ENCODE peak calls at places on chromosomes 12 and 14, in eight cellular contexts. K is AG09309, O is NCI-H1092 treated with DMSO at 0.1 percent for 48 hours, M is stomach, T is NCI-H1105, U is Right ventricle myocardium inferior, G is PC-3, I is activated T-cell treated with anti-CD3 and anti-CD28 coated beads for 1 hour. X is an unnamed sample.

GRCh38 chr14:59363545-59364226 is 101.5 kb downstream of the GPR135 start:
- DNase-seq in K (no peak), O (no peak), M (no peak), T (no peak), U (no peak), G (peak; percentile 98), I (no peak), X (no peak)

GRCh38 chr12:52946797-52947547 is 1.9 kb upstream of the KRT18 start:
- DNase-seq in K (no peak), O (no peak), M (peak; percentile 55), T (no peak), U (no peak), G (peak; percentile 73), I (no peak), X (no peak)

GRCh38 chr12:48775299-48775698 is 13.6 kb downstream of the ADCY6 start:
- DNase-seq in K (no peak), O (no peak), M (no peak), T (no peak), U (no peak), G (no peak), I (no peak), X (no peak)

GRCh38 chr14:54902521-54903420 is at the start of gene GCH1:
- DNase-seq in K (no peak), O (peak; percentile 88), M (peak; percentile 86), T (peak; percentile 78), U (peak; percentile 83), G (peak; percentile 92), I (peak; percentile 67), X (peak; percentile 60)

GRCh38 chr12:27549801-27550652 is 26.0 kb downstream of the PPFIBP1 start:
- DNase-seq in K (peak; percentile 93), O (peak; percentile 66), M (peak; percentile 81), T (peak; percentile 5), U (peak; percentile 85), G (peak; percentile 99), I (no peak), X (peak; percentile 7)

GRCh38 chr14:94571950-94572349 is 9.3 kb upstream of the SERPINA5 start:
- DNase-seq in K (no peak), O (no peak), M (no peak), T (no peak), U (no peak), G (no peak), I (no peak), X (no peak)

GRCh38 chr12:49983892-49984291 is 11.1 kb downstream of the AQP6 start:
- DNase-seq in K (peak; percentile 60), O (peak; percentile 73), M (no peak), T (peak; percentile 52), U (no peak), G (peak; percentile 58), I (no peak), X (no peak)

GRCh38 chr14:105927661-105928060 is 401.3 kb downstream of the TMEM121 start:
- DNase-seq in K (no peak), O (no peak), M (no peak), T (no peak), U (no peak), G (no peak), I (no peak), X (no peak)

GRCh38 chr14:24607635-24608492 is 1.6 kb downstream of the GZMH start:
- DNase-seq in K (no peak), O (no peak), M (no peak), T (no peak), U (no peak), G (no peak), I (no peak), X (no peak)

GRCh38 chr14:59252772-59253500 is 64.5 kb downstream of the DAAM1 start:
- DNase-seq in K (no peak), O (no peak), M (no peak), T (no peak), U (no peak), G (no peak), I (no peak), X (no peak)

GRCh38 chr14:75428230-75429104 is 645 bp downstream of the JDP2 start:
- DNase-seq in K (no peak), O (no peak), M (peak; percentile 51), T (no peak), U (no peak), G (no peak), I (no peak), X (no peak)

GRCh38 chr12:19288603-19289244 is 150.6 kb upstream of the AEBP2 start:
- DNase-seq in K (no peak), O (peak; percentile 31), M (no peak), T (peak; percentile 40), U (no peak), G (peak; percentile 61), I (no peak), X (peak; percentile 14)

GRCh38 chr14:55767291-55767690 is 187.3 kb downstream of the KTN1 start:
- DNase-seq in K (no peak), O (no peak), M (no peak), T (no peak), U (no peak), G (no peak), I (no peak), X (no peak)

GRCh38 chr12:79451365-79451764 is 239.4 kb downstream of the PAWR start:
- DNase-seq in K (no peak), O (no peak), M (no peak), T (no peak), U (no peak), G (peak; percentile 21), I (no peak), X (no peak)

GRCh38 chr14:73810478-73811163 is 41.0 kb upstream of the PTGR2 start:
- DNase-seq in K (no peak), O (no peak), M (no peak), T (no peak), U (no peak), G (no peak), I (no peak), X (no peak)

GRCh38 chr12:6946033-6946919 is 2.5 kb downstream of the C12orf57 start:
- DNase-seq in K (no peak), O (peak; percentile 25), M (peak; percentile 97), T (peak; percentile 95), U (peak; percentile 83), G (peak; percentile 94), I (no peak), X (peak; percentile 99)

GRCh38 chr12:1830401-1830845 is 10.1 kb downstream of the LRTM2 start:
- DNase-seq in K (no peak), O (peak; percentile 41), M (no peak), T (no peak), U (no peak), G (no peak), I (no peak), X (no peak)

X was measured in DMS153.